ENCODE peak calls at places on chromosome 9, in four cellular contexts. U is NCI-H82, I is A549, P is psoas muscle. W is an unnamed sample.

GRCh38 chr9:73081979-73082657 is 69.5 kb upstream of the ANXA1 start:
- DNase-seq in U (peak; percentile 66), I (peak; percentile 92), P (no peak), W (peak; percentile 53)

GRCh38 chr9:114621975-114622609 is 11.0 kb downstream of the TMEM268 start:
- DNase-seq in U (no peak), I (peak; percentile 29), P (no peak), W (peak; percentile 26)

GRCh38 chr9:79742145-79742820 is 170.5 kb downstream of the TLE4 start:
- DNase-seq in U (no peak), I (no peak), P (no peak), W (no peak)

GRCh38 chr9:68704804-68705635 is at the start of gene PIP5K1B:
- DNase-seq in U (peak; percentile 68), I (peak; percentile 29), P (peak; percentile 56), W (no peak)

GRCh38 chr9:87336914-87337333 is 160.7 kb upstream of the DAPK1 start:
- DNase-seq in U (peak; percentile 80), I (peak; percentile 88), P (no peak), W (peak; percentile 81)

GRCh38 chr9:14532716-14533115 is 160.5 kb downstream of the ZDHHC21 start:
- DNase-seq in U (no peak), I (peak; percentile 38), P (no peak), W (no peak)

GRCh38 chr9:116383956-116384355 is 230.4 kb downstream of the PAPPA start:
- DNase-seq in U (no peak), I (no peak), P (no peak), W (no peak)

GRCh38 chr9:136645903-136646754 is 16.6 kb upstream of the EGFL7 start:
- DNase-seq in U (no peak), I (no peak), P (peak; percentile 53), W (no peak)

GRCh38 chr9:88733651-88734470 is 198.9 kb downstream of the NXNL2 start:
- DNase-seq in U (no peak), I (no peak), P (peak; percentile 74), W (no peak)

GRCh38 chr9:129938291-129938979 is 103.2 kb downstream of the USP20 start:
- DNase-seq in U (no peak), I (no peak), P (no peak), W (peak; percentile 36)

GRCh38 chr9:93094294-93095204 is 1.5 kb upstream of the CARD19 start:
- DNase-seq in U (no peak), I (no peak), P (peak; percentile 56), W (no peak)

GRCh38 chr9:8599937-8600336 is 800.4 kb upstream of the DMAC1 start:
- DNase-seq in U (no peak), I (no peak), P (no peak), W (no peak)

GRCh38 chr9:108743901-108744371 is 111.8 kb downstream of the ACTL7B start:
- DNase-seq in U (peak; percentile 65), I (peak; percentile 16), P (no peak), W (no peak)

GRCh38 chr9:29150606-29151005 is 1577.3 kb upstream of the C9orf72 start:
- DNase-seq in U (no peak), I (no peak), P (no peak), W (no peak)

GRCh38 chr9:79774356-79774755 is 202.6 kb downstream of the TLE4 start:
- DNase-seq in U (no peak), I (no peak), P (no peak), W (no peak)

GRCh38 chr9:108212179-108212578 is 643.6 kb downstream of the ACTL7B start:
- DNase-seq in U (no peak), I (no peak), P (no peak), W (no peak)

GRCh38 chr9:119689879-119690278 is 320.6 kb upstream of the BRINP1 start:
- DNase-seq in U (no peak), I (no peak), P (no peak), W (no peak)

GRCh38 chr9:129595323-129595741 is 25.6 kb downstream of the C9orf50 start:
- DNase-seq in U (no peak), I (no peak), P (no peak), W (no peak)

W was measured in amniotic stem cell.